ENCODE peak calls at places on chromosomes 16 and 17, in four cellular contexts. U, P, K and F are unnamed samples.

GRCh38 chr17:32342603-32343325 is 791 bp upstream of the C17orf75 start:
- DNase-seq in U (no peak), P (no peak), K (no peak), F (no peak)

GRCh38 chr17:76500074-76500744 is 1.0 kb downstream of the RHBDF2 start:
- DNase-seq in U (no peak), P (no peak), K (no peak), F (no peak)

GRCh38 chr16:87207509-87207908 is 109.7 kb downstream of the C16orf95 start:
- DNase-seq in U (no peak), P (no peak), K (no peak), F (no peak)

GRCh38 chr17:74210191-74211140 is 2.9 kb upstream of the TTYH2 start:
- DNase-seq in U (peak; percentile 78), P (no peak), K (peak; percentile 37), F (no peak)

GRCh38 chr16:35733278-35733965 is 2274.0 kb downstream of the TP53TG3F start:
- DNase-seq in U (no peak), P (no peak), K (no peak), F (no peak)

GRCh38 chr17:2181206-2181983 is 122.2 kb downstream of the SMG6 start:
- DNase-seq in U (no peak), P (no peak), K (no peak), F (peak; percentile 89)

GRCh38 chr16:11079657-11080187 is 135.4 kb downstream of the CLEC16A start:
- DNase-seq in U (no peak), P (no peak), K (no peak), F (no peak)

GRCh38 chr16:85316321-85316919 is 204.1 kb upstream of the CIBAR2 start:
- DNase-seq in U (no peak), P (no peak), K (peak; percentile 67), F (no peak)

GRCh38 chr17:66008680-66009079 is 183.3 kb downstream of the CEP112 start:
- DNase-seq in U (no peak), P (no peak), K (no peak), F (no peak)

GRCh38 chr16:83842291-83842690 is 34.5 kb downstream of the HSBP1 start:
- DNase-seq in U (no peak), P (no peak), K (no peak), F (no peak)

GRCh38 chr16:89150090-89150835 is 21.3 kb upstream of the CDH15 start:
- DNase-seq in U (no peak), P (no peak), K (no peak), F (no peak)

GRCh38 chr16:52709286-52709685 is 162.3 kb upstream of the TOX3 start:
- DNase-seq in U (no peak), P (no peak), K (no peak), F (no peak)

GRCh38 chr17:28371245-28372202 is at the start of gene SARM1:
- DNase-seq in U (peak; percentile 76), P (peak; percentile 92), K (peak; percentile 94), F (peak; percentile 94)

GRCh38 chr16:78227855-78228254 is 128.4 kb downstream of the WWOX start:
- DNase-seq in U (no peak), P (no peak), K (no peak), F (no peak)

GRCh38 chr17:76834889-76835288 is 33.3 kb upstream of the MGAT5B start:
- DNase-seq in U (no peak), P (no peak), K (no peak), F (no peak)

GRCh38 chr17:47295037-47295873 is 28.5 kb upstream of the EFCAB13 start:
- DNase-seq in U (no peak), P (no peak), K (peak; percentile 23), F (no peak)

GRCh38 chr16:16064874-16065384 is 115.5 kb downstream of the ABCC1 start:
- DNase-seq in U (no peak), P (no peak), K (no peak), F (no peak)

GRCh38 chr17:751269-752001 is 629 bp downstream of the GEMIN4 start:
- DNase-seq in U (peak; percentile 50), P (no peak), K (peak; percentile 29), F (no peak)

GRCh38 chr16:87297918-87298631 is 19.1 kb downstream of the C16orf95 start:
- DNase-seq in U (peak; percentile 23), P (no peak), K (peak; percentile 63), F (peak; percentile 75)

GRCh38 chr17:79340286-79340685 is 265.7 kb downstream of the ENGASE start:
- DNase-seq in U (no peak), P (no peak), K (no peak), F (no peak)

GRCh38 chr17:58383892-58384462 is 32.0 kb upstream of the SUPT4H1 start:
- DNase-seq in U (no peak), P (no peak), K (no peak), F (no peak)

GRCh38 chr16:8730335-8730915 is 56.0 kb downstream of the ABAT start:
- DNase-seq in U (no peak), P (no peak), K (no peak), F (no peak)

GRCh38 chr17:17831208-17832039 is 5.4 kb downstream of the SREBF1 start:
- DNase-seq in U (no peak), P (no peak), K (no peak), F (no peak)

GRCh38 chr17:70089513-70090148 is 14.6 kb downstream of the KCNJ16 start:
- DNase-seq in U (no peak), P (no peak), K (no peak), F (no peak)

GRCh38 chr16:30511509-30511908 is 14.9 kb downstream of the ZNF768 start:
- DNase-seq in U (no peak), P (no peak), K (no peak), F (no peak)

GRCh38 chr16:3045758-3046505 is 429 bp upstream of the MMP25 start:
- DNase-seq in U (no peak), P (peak; percentile 73), K (no peak), F (peak; percentile 85)

GRCh38 chr16:80940069-80940856 is 66.4 kb downstream of the CMC2 start:
- DNase-seq in U (no peak), P (no peak), K (no peak), F (no peak)

GRCh38 chr16:57918994-57919393 is 51.9 kb downstream of the CNGB1 start:
- DNase-seq in U (no peak), P (no peak), K (no peak), F (no peak)

GRCh38 chr16:80806957-80807356 is 2.6 kb upstream of the CDYL2 start:
- DNase-seq in U (peak; percentile 50), P (no peak), K (no peak), F (no peak)

GRCh38 chr17:45436161-45436560 is 3.5 kb upstream of the ARHGAP27 start:
- DNase-seq in U (no peak), P (no peak), K (no peak), F (peak; percentile 60)

GRCh38 chr17:58969156-58969555 is 137.5 kb downstream of the TRIM37 start:
- DNase-seq in U (no peak), P (no peak), K (no peak), F (no peak)

GRCh38 chr17:19363460-19364035 is 1.0 kb upstream of the B9D1 start:
- DNase-seq in U (no peak), P (no peak), K (no peak), F (no peak)